ENCODE peak calls at places on chromosomes 3 and 15, in four cellular contexts. One of them, this sample, is unnamed. For H3K4me1, the result is how much of the 10 kb centered on the place peaks cover.

GRCh38 chr3:107082527-107082926 is 294.7 kb upstream of the CCDC54 start:
- DNase-seq in heart left ventricle: no peak
- DNase-seq in CD4-positive, CD25-positive, alpha-beta regulatory T cell: no peak
- DNase-seq in pancreas: no peak
- DNase-seq in this sample: no peak

GRCh38 chr3:88912294-88913014 is 195.0 kb upstream of the EPHA3 start:
- DNase-seq in heart left ventricle: no peak
- DNase-seq in CD4-positive, CD25-positive, alpha-beta regulatory T cell: no peak
- DNase-seq in pancreas: no peak
- DNase-seq in this sample: no peak

GRCh38 chr3:38046821-38047220 is 7.8 kb downstream of the DLEC1 start:
- DNase-seq in heart left ventricle: no peak
- DNase-seq in CD4-positive, CD25-positive, alpha-beta regulatory T cell: no peak
- DNase-seq in pancreas: no peak
- DNase-seq in this sample: no peak

GRCh38 chr3:156407617-156408225 is 147.2 kb downstream of the SSR3 start:
- DNase-seq in heart left ventricle: no peak
- DNase-seq in CD4-positive, CD25-positive, alpha-beta regulatory T cell: no peak
- DNase-seq in pancreas: no peak
- DNase-seq in this sample: no peak

GRCh38 chr15:40928975-40929729 is at the start of gene DLL4:
- DNase-seq in heart left ventricle: peak
- DNase-seq in CD4-positive, CD25-positive, alpha-beta regulatory T cell: peak
- DNase-seq in pancreas: no peak
- DNase-seq in this sample: no peak

GRCh38 chr3:129936757-129937156 is 37.8 kb upstream of the TRH start:
- DNase-seq in heart left ventricle: peak
- DNase-seq in CD4-positive, CD25-positive, alpha-beta regulatory T cell: peak
- DNase-seq in pancreas: no peak
- DNase-seq in this sample: no peak

GRCh38 chr3:195080125-195080524 is 190.8 kb downstream of the XXYLT1 start:
- DNase-seq in heart left ventricle: no peak
- DNase-seq in CD4-positive, CD25-positive, alpha-beta regulatory T cell: no peak
- DNase-seq in pancreas: no peak
- DNase-seq in this sample: peak

GRCh38 chr3:175088981-175089380 is 229.8 kb downstream of the NAALADL2 start:
- DNase-seq in heart left ventricle: no peak
- DNase-seq in CD4-positive, CD25-positive, alpha-beta regulatory T cell: no peak
- DNase-seq in pancreas: no peak
- DNase-seq in this sample: no peak

GRCh38 chr3:57077630-57078365 is 17.3 kb downstream of the SPATA12 start:
- DNase-seq in heart left ventricle: no peak
- DNase-seq in CD4-positive, CD25-positive, alpha-beta regulatory T cell: no peak
- DNase-seq in pancreas: no peak
- DNase-seq in this sample: no peak

GRCh38 chr3:174863488-174863887 is 4.4 kb downstream of the NAALADL2 start:
- DNase-seq in heart left ventricle: no peak
- DNase-seq in CD4-positive, CD25-positive, alpha-beta regulatory T cell: no peak
- DNase-seq in pancreas: no peak
- DNase-seq in this sample: no peak

GRCh38 chr3:187497037-187497436 is 128.9 kb downstream of the RTP4 start:
- DNase-seq in heart left ventricle: no peak
- DNase-seq in CD4-positive, CD25-positive, alpha-beta regulatory T cell: no peak
- DNase-seq in pancreas: no peak
- DNase-seq in this sample: no peak

GRCh38 chr15:70430029-70430428 is 332.3 kb upstream of the TLE3 start:
- DNase-seq in heart left ventricle: no peak
- DNase-seq in CD4-positive, CD25-positive, alpha-beta regulatory T cell: no peak
- DNase-seq in pancreas: no peak
- DNase-seq in this sample: no peak

GRCh38 chr3:57675530-57675929 is 17.3 kb downstream of the DENND6A start:
- DNase-seq in heart left ventricle: no peak
- DNase-seq in CD4-positive, CD25-positive, alpha-beta regulatory T cell: no peak
- DNase-seq in pancreas: no peak
- DNase-seq in this sample: no peak

GRCh38 chr15:76150971-76151598 is 91.3 kb downstream of the TMEM266 start:
- DNase-seq in heart left ventricle: peak
- DNase-seq in CD4-positive, CD25-positive, alpha-beta regulatory T cell: peak
- DNase-seq in pancreas: peak
- DNase-seq in this sample: peak

GRCh38 chr3:184827572-184827971 is 15.6 kb downstream of the VPS8 start:
- DNase-seq in heart left ventricle: no peak
- DNase-seq in CD4-positive, CD25-positive, alpha-beta regulatory T cell: no peak
- DNase-seq in pancreas: no peak
- DNase-seq in this sample: no peak

GRCh38 chr3:179113903-179114302 is 34.3 kb upstream of the PIK3CA start:
- DNase-seq in heart left ventricle: no peak
- DNase-seq in CD4-positive, CD25-positive, alpha-beta regulatory T cell: no peak
- DNase-seq in pancreas: no peak
- DNase-seq in this sample: no peak

GRCh38 chr15:59360896-59361295 is 11.8 kb downstream of the MYO1E start:
- DNase-seq in heart left ventricle: no peak
- DNase-seq in CD4-positive, CD25-positive, alpha-beta regulatory T cell: no peak
- DNase-seq in pancreas: no peak
- DNase-seq in this sample: no peak

GRCh38 chr15:66405605-66406004 is 18.9 kb downstream of the MAP2K1 start:
- DNase-seq in heart left ventricle: no peak
- DNase-seq in CD4-positive, CD25-positive, alpha-beta regulatory T cell: no peak
- DNase-seq in pancreas: no peak
- DNase-seq in this sample: no peak

GRCh38 chr3:33883538-33884203 is 85.2 kb downstream of the PDCD6IP start:
- DNase-seq in heart left ventricle: no peak
- DNase-seq in CD4-positive, CD25-positive, alpha-beta regulatory T cell: peak
- DNase-seq in pancreas: no peak
- DNase-seq in this sample: no peak

GRCh38 chr15:85496551-85497545 is 116.4 kb downstream of the AKAP13 start:
- DNase-seq in heart left ventricle: no peak
- DNase-seq in CD4-positive, CD25-positive, alpha-beta regulatory T cell: no peak
- DNase-seq in pancreas: no peak
- DNase-seq in this sample: no peak

GRCh38 chr15:77834276-77834990 is 201.7 kb upstream of the LINGO1 start:
- DNase-seq in heart left ventricle: no peak
- DNase-seq in CD4-positive, CD25-positive, alpha-beta regulatory T cell: no peak
- DNase-seq in pancreas: no peak
- DNase-seq in this sample: peak

GRCh38 chr3:111324142-111324541 is 217.9 kb upstream of the CD96 start:
- DNase-seq in heart left ventricle: no peak
- DNase-seq in CD4-positive, CD25-positive, alpha-beta regulatory T cell: no peak
- DNase-seq in pancreas: no peak
- DNase-seq in this sample: no peak

GRCh38 chr3:140247775-140248174 is 312.8 kb downstream of the CLSTN2 start:
- DNase-seq in heart left ventricle: no peak
- DNase-seq in CD4-positive, CD25-positive, alpha-beta regulatory T cell: no peak
- DNase-seq in pancreas: no peak
- DNase-seq in this sample: no peak

GRCh38 chr3:71584216-71585061 is 911 bp upstream of the FOXP1 start:
- DNase-seq in heart left ventricle: peak
- DNase-seq in CD4-positive, CD25-positive, alpha-beta regulatory T cell: peak
- DNase-seq in pancreas: peak
- DNase-seq in this sample: peak

GRCh38 chr15:28101201-28101600 is 2.1 kb upstream of the OCA2 start:
- DNase-seq in heart left ventricle: no peak
- DNase-seq in CD4-positive, CD25-positive, alpha-beta regulatory T cell: no peak
- DNase-seq in pancreas: no peak
- DNase-seq in this sample: peak

GRCh38 chr3:189353988-189354735 is 182.4 kb downstream of the TPRG1 start:
- DNase-seq in heart left ventricle: no peak
- DNase-seq in CD4-positive, CD25-positive, alpha-beta regulatory T cell: no peak
- DNase-seq in pancreas: no peak
- DNase-seq in this sample: no peak

GRCh38 chr3:197907196-197907595 is 42.8 kb upstream of the RPL35A start:
- DNase-seq in heart left ventricle: no peak
- DNase-seq in CD4-positive, CD25-positive, alpha-beta regulatory T cell: no peak
- DNase-seq in pancreas: no peak
- DNase-seq in this sample: no peak

GRCh38 chr3:62041681-62042080 is 331.7 kb downstream of the FEZF2 start:
- DNase-seq in heart left ventricle: no peak
- DNase-seq in CD4-positive, CD25-positive, alpha-beta regulatory T cell: no peak
- DNase-seq in pancreas: no peak
- DNase-seq in this sample: no peak

GRCh38 chr3:48407542-48408099 is 22.3 kb downstream of the PLXNB1 start:
- DNase-seq in heart left ventricle: peak
- DNase-seq in CD4-positive, CD25-positive, alpha-beta regulatory T cell: no peak
- DNase-seq in pancreas: no peak
- DNase-seq in this sample: peak

GRCh38 chr15:42808921-42809320 is 72.0 kb upstream of the CDAN1 start:
- DNase-seq in heart left ventricle: no peak
- DNase-seq in CD4-positive, CD25-positive, alpha-beta regulatory T cell: no peak
- DNase-seq in pancreas: no peak
- DNase-seq in this sample: no peak

GRCh38 chr15:25410649-25411048 is 28.2 kb downstream of the UBE3A start:
- DNase-seq in heart left ventricle: no peak
- DNase-seq in CD4-positive, CD25-positive, alpha-beta regulatory T cell: no peak
- DNase-seq in pancreas: no peak
- DNase-seq in this sample: no peak

GRCh38 chr15:74045184-74045583 is 37.2 kb downstream of the GOLGA6A start:
- DNase-seq in heart left ventricle: no peak
- DNase-seq in CD4-positive, CD25-positive, alpha-beta regulatory T cell: no peak
- DNase-seq in pancreas: no peak
- DNase-seq in this sample: no peak

GRCh38 chr3:178671261-178672191 is 135.3 kb downstream of the KCNMB2 start:
- DNase-seq in heart left ventricle: no peak
- DNase-seq in CD4-positive, CD25-positive, alpha-beta regulatory T cell: no peak
- DNase-seq in pancreas: no peak
- DNase-seq in this sample: no peak

GRCh38 chr15:69045810-69046209 is 31.3 kb downstream of the NOX5 start:
- DNase-seq in heart left ventricle: no peak
- DNase-seq in CD4-positive, CD25-positive, alpha-beta regulatory T cell: no peak
- DNase-seq in pancreas: no peak
- DNase-seq in this sample: no peak

GRCh38 chr3:33218446-33219174 is at the start of gene SUSD5:
- DNase-seq in heart left ventricle: no peak
- DNase-seq in CD4-positive, CD25-positive, alpha-beta regulatory T cell: no peak
- DNase-seq in pancreas: peak
- DNase-seq in this sample: peak

GRCh38 chr3:196969660-196970546 is 1.3 kb upstream of the PIGZ start:
- DNase-seq in heart left ventricle: peak
- DNase-seq in CD4-positive, CD25-positive, alpha-beta regulatory T cell: peak
- DNase-seq in pancreas: peak
- DNase-seq in this sample: peak

GRCh38 chr3:123739754-123740153 is 144.4 kb downstream of the MYLK start:
- DNase-seq in heart left ventricle: no peak
- DNase-seq in CD4-positive, CD25-positive, alpha-beta regulatory T cell: no peak
- DNase-seq in pancreas: no peak
- DNase-seq in this sample: no peak

GRCh38 chr3:123740391-123740822 is 143.7 kb downstream of the MYLK start:
- DNase-seq in heart left ventricle: no peak
- DNase-seq in CD4-positive, CD25-positive, alpha-beta regulatory T cell: no peak
- DNase-seq in pancreas: no peak
- DNase-seq in this sample: no peak

GRCh38 chr3:123745184-123745855 is 138.8 kb downstream of the MYLK start:
- DNase-seq in heart left ventricle: no peak
- DNase-seq in CD4-positive, CD25-positive, alpha-beta regulatory T cell: no peak
- DNase-seq in pancreas: no peak
- DNase-seq in this sample: no peak

GRCh38 chr3:123741058-123741511 is 143.0 kb downstream of the MYLK start:
- DNase-seq in heart left ventricle: no peak
- DNase-seq in CD4-positive, CD25-positive, alpha-beta regulatory T cell: no peak
- DNase-seq in pancreas: no peak
- DNase-seq in this sample: no peak

GRCh38 chr3:123743121-123743520 is 141.0 kb downstream of the MYLK start:
- DNase-seq in heart left ventricle: no peak
- DNase-seq in CD4-positive, CD25-positive, alpha-beta regulatory T cell: no peak
- DNase-seq in pancreas: no peak
- DNase-seq in this sample: no peak
- H3K4me1 ChIP-seq in heart left ventricle: under half
- H3K4me1 ChIP-seq in CD4-positive, CD25-positive, alpha-beta regulatory T cell: under half
- H3K4me1 ChIP-seq in pancreas: under half
- H3K4me1 ChIP-seq in this sample: under half

GRCh38 chr15:80478075-80478474 is 73.9 kb downstream of the ARNT2 start:
- DNase-seq in heart left ventricle: no peak
- DNase-seq in CD4-positive, CD25-positive, alpha-beta regulatory T cell: no peak
- DNase-seq in pancreas: no peak
- DNase-seq in this sample: no peak

GRCh38 chr15:80479191-80479590 is 75.0 kb downstream of the ARNT2 start:
- DNase-seq in heart left ventricle: no peak
- DNase-seq in CD4-positive, CD25-positive, alpha-beta regulatory T cell: no peak
- DNase-seq in pancreas: no peak
- DNase-seq in this sample: no peak

GRCh38 chr15:80482686-80483085 is 78.5 kb downstream of the ARNT2 start:
- DNase-seq in heart left ventricle: no peak
- DNase-seq in CD4-positive, CD25-positive, alpha-beta regulatory T cell: no peak
- DNase-seq in pancreas: no peak
- DNase-seq in this sample: no peak

GRCh38 chr15:80480909-80481308 is 76.7 kb downstream of the ARNT2 start:
- DNase-seq in heart left ventricle: peak
- DNase-seq in CD4-positive, CD25-positive, alpha-beta regulatory T cell: no peak
- DNase-seq in pancreas: no peak
- DNase-seq in this sample: peak

GRCh38 chr15:80480171-80480811 is 76.1 kb downstream of the ARNT2 start:
- DNase-seq in heart left ventricle: no peak
- DNase-seq in CD4-positive, CD25-positive, alpha-beta regulatory T cell: no peak
- DNase-seq in pancreas: no peak
- DNase-seq in this sample: peak
- H3K4me1 ChIP-seq in heart left ventricle: under half
- H3K4me1 ChIP-seq in CD4-positive, CD25-positive, alpha-beta regulatory T cell: under half
- H3K4me1 ChIP-seq in pancreas: under half
- H3K4me1 ChIP-seq in this sample: under half

DNA sequence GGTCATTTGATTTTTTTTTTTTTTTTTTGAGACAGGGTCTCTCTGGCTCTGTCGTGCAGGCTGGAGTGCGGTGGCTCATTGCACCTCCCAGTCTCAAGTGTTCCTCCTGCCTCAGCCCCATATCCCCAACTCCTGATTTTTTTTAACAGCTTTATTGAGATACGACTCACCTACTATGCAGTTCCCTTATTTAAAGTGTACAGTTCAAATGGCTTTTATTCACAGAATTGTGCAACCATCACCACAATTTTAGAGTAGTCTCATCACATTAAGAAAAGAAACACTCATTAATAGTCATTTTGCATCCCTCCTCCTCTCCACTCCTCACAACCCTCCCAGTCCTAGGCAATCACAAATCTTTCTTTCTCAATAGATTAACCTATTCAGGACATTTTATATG is 1.9 kb upstream of the TRA2B start:
- DNase-seq in heart left ventricle: no peak
- DNase-seq in CD4-positive, CD25-positive, alpha-beta regulatory T cell: no peak
- DNase-seq in pancreas: no peak
- DNase-seq in this sample: no peak
- H3K4me1 ChIP-seq in heart left ventricle: under half
- H3K4me1 ChIP-seq in CD4-positive, CD25-positive, alpha-beta regulatory T cell: under half
- H3K4me1 ChIP-seq in pancreas: under half
- H3K4me1 ChIP-seq in this sample: under half

GRCh38 chr3:11587766-11588165 is 55.9 kb downstream of the VGLL4 start:
- DNase-seq in heart left ventricle: no peak
- DNase-seq in CD4-positive, CD25-positive, alpha-beta regulatory T cell: no peak
- DNase-seq in pancreas: no peak
- DNase-seq in this sample: no peak
- H3K4me1 ChIP-seq in heart left ventricle: under half
- H3K4me1 ChIP-seq in CD4-positive, CD25-positive, alpha-beta regulatory T cell: under half
- H3K4me1 ChIP-seq in pancreas: under half
- H3K4me1 ChIP-seq in this sample: under half

This sample was measured in aorta.